ENCODE peak calls at places on chromosomes 4 and X, in ten cellular contexts. K is stomach, R is foreskin keratinocyte, I is astrocyte, X is neural progenitor cell, D is lower lobe of right lung, L is ascending aorta, N is gastrocnemius medialis, B is esophagus muscularis mucosa, W is hepatocyte. J is an unnamed sample.
A peak's percentile ranks its signal among the peaks of the same experiment; 100 is the strongest.

GRCh38 chr4:140059159-140059558 is 94.8 kb downstream of the MAML3 start:
- DNase-seq in K (peak; percentile 48), R (peak; percentile 32), I (no peak), X (no peak), D (no peak), L (no peak), N (no peak), B (no peak), W (peak; percentile 65), J (no peak)

GRCh38 chr4:40255722-40256281 is 59.0 kb downstream of the RHOH start:
- DNase-seq in K (no peak), R (peak; percentile 98), I (peak; percentile 100), X (no peak), D (no peak), L (no peak), N (no peak), B (no peak), W (peak; percentile 87), J (peak; percentile 99)

GRCh38 chrX:105567046-105567445 is 255.3 kb upstream of the NRK start:
- DNase-seq in K (no peak), R (no peak), I (no peak), X (no peak), D (no peak), L (no peak), N (no peak), B (no peak), W (no peak), J (no peak)

GRCh38 chr4:158624889-158625478 is 46.7 kb downstream of the C4orf46 start:
- DNase-seq in K (no peak), R (peak; percentile 51), I (peak; percentile 41), X (peak; percentile 75), D (no peak), L (no peak), N (no peak), B (no peak), W (peak; percentile 60), J (peak; percentile 71)

GRCh38 chr4:72613959-72614358 is 44.9 kb upstream of the ADAMTS3 start:
- DNase-seq in K (no peak), R (peak; percentile 6), I (no peak), X (peak; percentile 2), D (no peak), L (no peak), N (no peak), B (no peak), W (no peak), J (peak; percentile 7)

GRCh38 chrX:68807818-68808217 is 21.0 kb upstream of the EFNB1 start:
- DNase-seq in K (no peak), R (no peak), I (no peak), X (peak; percentile 42), D (no peak), L (no peak), N (no peak), B (no peak), W (peak; percentile 40), J (peak; percentile 33)

GRCh38 chrX:70444326-70445196 is at the start of gene DLG3:
- DNase-seq in K (no peak), R (no peak), I (no peak), X (peak; percentile 81), D (no peak), L (no peak), N (no peak), B (no peak), W (peak; percentile 37), J (no peak)

GRCh38 chr4:184255361-184255760 is 37.7 kb upstream of the ENPP6 start:
- DNase-seq in K (no peak), R (no peak), I (no peak), X (peak; percentile 21), D (no peak), L (no peak), N (no peak), B (peak; percentile 64), W (no peak), J (no peak)

GRCh38 chrX:153488231-153488914 is 6.4 kb upstream of the BGN start:
- DNase-seq in K (peak; percentile 44), R (no peak), I (peak; percentile 55), X (peak; percentile 20), D (no peak), L (peak; percentile 86), N (no peak), B (no peak), W (peak; percentile 32), J (no peak)

GRCh38 chr4:158644341-158644740 is 27.3 kb downstream of the C4orf46 start:
- DNase-seq in K (no peak), R (no peak), I (no peak), X (no peak), D (no peak), L (no peak), N (no peak), B (no peak), W (no peak), J (no peak)

GRCh38 chrX:53374222-53374820 is 48.1 kb downstream of the SMC1A start:
- DNase-seq in K (no peak), R (no peak), I (peak; percentile 8), X (no peak), D (no peak), L (no peak), N (no peak), B (no peak), W (no peak), J (no peak)

GRCh38 chr4:9785926-9786325 is 4.5 kb downstream of the DRD5 start:
- DNase-seq in K (no peak), R (no peak), I (no peak), X (no peak), D (no peak), L (no peak), N (no peak), B (no peak), W (peak; percentile 35), J (no peak)
- H3K27me3 ChIP-seq in K (peaks cover 18% of the 10 kb centered on the region), R (peaks cover 35% of the 10 kb centered on the region), I (no peaks in the 10 kb centered on the region), X (peaks cover 68% of the 10 kb centered on the region), D (peaks cover 25% of the 10 kb centered on the region), L (no peaks in the 10 kb centered on the region), N (peaks cover 13% of the 10 kb centered on the region), B (no peaks in the 10 kb centered on the region), W (peaks cover 20% of the 10 kb centered on the region), J (no peaks in the 10 kb centered on the region)

DNA sequence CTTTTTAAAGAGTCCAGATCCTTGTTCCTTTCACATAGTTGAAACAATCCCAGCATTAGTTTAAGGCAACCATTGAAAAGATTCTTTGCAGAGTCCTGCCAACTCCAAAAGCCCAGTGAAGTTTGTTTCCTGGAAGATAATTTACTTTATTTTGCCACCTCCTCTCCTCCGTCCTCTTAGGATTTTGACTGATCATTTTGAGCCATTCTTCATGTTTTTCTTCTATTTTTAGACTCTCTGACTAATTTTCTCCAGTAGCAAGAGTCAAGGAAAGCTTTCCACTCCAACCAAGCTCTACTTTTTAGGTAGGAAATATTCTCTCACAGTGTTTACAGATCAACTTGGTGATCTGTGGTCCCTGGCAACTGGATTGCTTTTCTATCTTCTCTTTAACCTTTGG is 10.3 kb downstream of the NCBP2L start:
- DNase-seq in K (no peak), R (no peak), I (no peak), X (no peak), D (no peak), L (no peak), N (no peak), B (no peak), W (no peak), J (no peak)
- TF ChIP-seq CTCF in K (no peak), R (no peak), I (no peak), X (no peak), D (no peak), L (no peak), N (no peak), B (no peak), W (no peak), J (no peak)

GRCh38 chr4:1419708-1420107 is 13.5 kb upstream of the NKX1-1 start:
- DNase-seq in K (no peak), R (no peak), I (no peak), X (no peak), D (peak; percentile 5), L (peak; percentile 34), N (no peak), B (no peak), W (no peak), J (no peak)
- H3K27me3 ChIP-seq in K (peaks cover 26% of the 10 kb centered on the region), R (peaks cover 16% of the 10 kb centered on the region), I (peaks cover 16% of the 10 kb centered on the region), X (peaks cover 60% of the 10 kb centered on the region), D (peaks cover 37% of the 10 kb centered on the region), L (no peaks in the 10 kb centered on the region), N (peaks cover 50% of the 10 kb centered on the region), B (no peaks in the 10 kb centered on the region), W (peaks cover 45% of the 10 kb centered on the region), J (no peaks in the 10 kb centered on the region)

DNA sequence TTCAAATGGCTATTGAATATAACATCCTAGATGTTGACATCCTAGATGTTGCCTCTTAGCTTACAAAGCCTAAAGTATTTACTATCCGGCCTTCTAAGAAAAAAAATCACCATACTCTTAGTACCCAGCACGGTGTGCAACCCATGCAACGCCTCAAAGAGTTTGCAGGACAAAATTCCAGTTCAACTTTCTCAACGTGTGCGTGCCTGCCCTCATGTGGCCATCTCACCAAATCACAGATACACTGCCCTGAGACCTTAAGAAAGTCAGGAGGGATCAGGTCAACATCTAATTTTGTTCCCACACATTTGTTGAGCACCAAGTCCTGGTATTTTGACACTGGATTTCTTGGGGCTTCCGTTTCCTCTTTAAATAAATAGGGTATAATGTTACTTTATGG is 68.3 kb downstream of the CRMP1 start:
- DNase-seq in K (no peak), R (peak; percentile 16), I (no peak), X (peak; percentile 53), D (no peak), L (no peak), N (no peak), B (no peak), W (peak; percentile 29), J (peak; percentile 24)
- TF ChIP-seq CTCF in K (no peak), R (peak; percentile 63), I (peak; percentile 63), X (peak; percentile 65), D (peak; percentile 47), L (peak; percentile 29), N (no peak), B (no peak), W (peak; percentile 50), J (peak; percentile 37)

GRCh38 chr4:13493793-13494192 is 9.7 kb upstream of the RAB28 start:
- DNase-seq in K (no peak), R (no peak), I (no peak), X (no peak), D (no peak), L (no peak), N (no peak), B (no peak), W (no peak), J (no peak)

GRCh38 chr4:13495753-13496152 is 11.6 kb upstream of the RAB28 start:
- DNase-seq in K (no peak), R (no peak), I (no peak), X (no peak), D (no peak), L (no peak), N (no peak), B (no peak), W (no peak), J (no peak)

GRCh38 chr4:13492752-13493151 is 8.6 kb upstream of the RAB28 start:
- DNase-seq in K (no peak), R (no peak), I (no peak), X (no peak), D (no peak), L (no peak), N (no peak), B (no peak), W (no peak), J (no peak)

GRCh38 chr4:13496605-13497004 is 12.5 kb upstream of the RAB28 start:
- DNase-seq in K (no peak), R (no peak), I (no peak), X (no peak), D (no peak), L (no peak), N (no peak), B (no peak), W (no peak), J (no peak)

GRCh38 chr4:13498464-13498863 is 14.3 kb upstream of the RAB28 start:
- DNase-seq in K (no peak), R (no peak), I (no peak), X (no peak), D (no peak), L (no peak), N (no peak), B (no peak), W (no peak), J (no peak)
- H3K27me3 ChIP-seq in K (peaks cover 5% of the 10 kb centered on the region), R (peaks cover 53% of the 10 kb centered on the region), I (peaks cover 4% of the 10 kb centered on the region), X (no peaks in the 10 kb centered on the region), D (peaks cover 11% of the 10 kb centered on the region), L (no peaks in the 10 kb centered on the region), N (peaks cover 8% of the 10 kb centered on the region), B (no peaks in the 10 kb centered on the region), W (peaks cover 14% of the 10 kb centered on the region), J (no peaks in the 10 kb centered on the region)